ENCODE peak calls at places on chromosome 12, in four cellular contexts. A, T, P and E are unnamed samples.

GRCh38 chr12:32868885-32869284 is 27.7 kb downstream of the PKP2 start:
- DNase-seq in P (no peak), T (no peak), A (no peak), E (no peak)

GRCh38 chr12:70556179-70556869 is 80.9 kb downstream of the PTPRB start:
- DNase-seq in P (no peak), T (no peak), A (no peak), E (peak; percentile 38)

GRCh38 chr12:74454109-74454508 is 83.5 kb upstream of the ATXN7L3B start:
- DNase-seq in A (no peak), P (no peak), T (no peak), E (no peak)

GRCh38 chr12:107511292-107511691 is 174.3 kb upstream of the PWP1 start:
- DNase-seq in P (no peak), T (no peak), A (no peak), E (no peak)

GRCh38 chr12:44015333-44015941 is 179.6 kb downstream of the TMEM117 start:
- DNase-seq in T (peak; percentile 56), A (peak; percentile 11), P (peak; percentile 23), E (peak; percentile 34)

GRCh38 chr12:125140239-125140917 is 75.1 kb downstream of the AACS start:
- DNase-seq in P (no peak), T (no peak), A (peak; percentile 32), E (no peak)

GRCh38 chr12:60263146-60263545 is 667.3 kb downstream of the SLC16A7 start:
- DNase-seq in P (no peak), A (no peak), T (no peak), E (no peak)

GRCh38 chr12:57958061-57958657 is 16.8 kb downstream of the ATP23 start:
- DNase-seq in T (no peak), A (no peak), P (no peak), E (no peak)

GRCh38 chr12:78220811-78221210 is 390.1 kb downstream of the NAV3 start:
- DNase-seq in T (no peak), A (no peak), P (no peak), E (no peak)

GRCh38 chr12:42162198-42162597 is 17.5 kb upstream of the GXYLT1 start:
- DNase-seq in T (no peak), A (no peak), P (no peak), E (no peak)

GRCh38 chr12:85872497-85873091 is 1.5 kb upstream of the NTS start:
- DNase-seq in P (peak; percentile 24), A (peak; percentile 9), T (peak; percentile 66), E (peak; percentile 50)
- TF ChIP-seq MAX in P (no peak), A (no peak), T (no peak), E (no peak)

GRCh38 chr12:106296179-106296877 is 6.2 kb upstream of the TCP11L2 start:
- DNase-seq in P (no peak), T (no peak), A (peak; percentile 39), E (peak; percentile 64)
- TF ChIP-seq MAX in P (peak; percentile 67), T (no peak), A (peak; percentile 41), E (peak; percentile 73)

DNA sequence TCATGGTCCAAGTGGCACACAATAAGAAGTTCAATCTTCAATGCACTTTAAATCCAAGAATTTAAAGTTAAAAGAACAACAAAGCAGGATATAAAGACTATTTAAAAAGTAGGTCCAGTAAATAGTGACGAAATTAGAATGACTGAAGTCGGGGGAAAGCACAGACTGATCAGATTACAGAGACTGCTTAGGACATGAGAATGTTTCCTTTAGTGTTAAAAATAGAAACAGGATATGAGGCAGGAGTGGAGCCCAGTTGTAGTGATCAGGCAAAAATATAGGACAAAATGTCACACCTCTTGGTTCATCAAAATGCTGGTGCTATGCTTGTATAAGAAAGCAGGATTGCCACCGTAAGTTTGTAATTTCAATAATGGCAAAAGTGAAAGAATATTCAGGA is 52.2 kb upstream of the CD163 start:
- DNase-seq in T (peak; percentile 24), P (no peak), A (no peak), E (peak; percentile 48)
- TF ChIP-seq MAX in T (no peak), P (no peak), A (no peak), E (no peak)

DNA sequence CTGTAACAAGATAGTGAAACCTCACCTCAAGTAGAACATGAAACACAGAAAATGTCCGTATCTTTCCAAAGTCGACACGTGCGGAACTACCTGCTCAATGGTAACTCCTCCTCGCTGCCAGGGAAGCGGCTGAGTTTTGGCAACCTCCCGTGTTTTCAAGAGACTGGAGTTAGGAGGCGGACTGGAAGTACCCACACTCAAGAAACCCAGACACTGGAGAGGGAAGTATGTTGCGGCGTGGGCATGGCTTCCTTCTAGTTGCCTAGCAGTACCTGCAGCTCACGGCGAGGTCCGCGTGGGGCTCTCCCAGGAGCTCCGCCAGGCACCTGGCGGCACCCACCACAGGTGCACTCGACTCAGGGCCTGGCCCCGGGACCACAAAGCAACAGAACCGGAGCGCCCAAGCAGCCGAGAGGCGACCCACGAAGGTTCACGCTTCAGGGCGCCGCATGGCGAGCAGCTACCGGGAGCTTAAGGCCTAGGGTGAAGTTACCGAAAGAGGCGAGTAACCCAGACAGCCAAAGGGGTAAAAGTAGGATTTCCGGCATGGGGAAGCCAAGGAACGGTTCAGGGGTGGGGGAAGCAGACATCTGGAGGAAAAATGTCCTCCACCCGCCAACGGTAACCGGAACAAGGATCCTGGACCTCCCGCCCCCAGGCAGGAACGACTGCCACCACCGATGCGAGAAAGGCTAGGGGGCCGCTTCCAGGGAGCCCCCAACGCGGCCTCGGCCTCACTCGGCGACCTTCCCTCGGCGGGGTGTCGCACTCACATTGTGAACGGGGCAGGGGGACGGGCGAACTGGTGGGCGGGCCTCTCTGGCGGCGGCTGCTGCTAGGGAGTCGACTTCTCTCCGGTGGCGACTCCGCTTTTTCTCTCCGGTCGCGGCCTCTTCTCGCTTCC is 607 bp downstream of the PTGES3 start:
- DNase-seq in T (peak; percentile 51), A (peak; percentile 21), P (no peak), E (no peak)
- TF ChIP-seq MAX in T (no peak), A (peak; percentile 9), P (peak; percentile 46), E (no peak)

DNA sequence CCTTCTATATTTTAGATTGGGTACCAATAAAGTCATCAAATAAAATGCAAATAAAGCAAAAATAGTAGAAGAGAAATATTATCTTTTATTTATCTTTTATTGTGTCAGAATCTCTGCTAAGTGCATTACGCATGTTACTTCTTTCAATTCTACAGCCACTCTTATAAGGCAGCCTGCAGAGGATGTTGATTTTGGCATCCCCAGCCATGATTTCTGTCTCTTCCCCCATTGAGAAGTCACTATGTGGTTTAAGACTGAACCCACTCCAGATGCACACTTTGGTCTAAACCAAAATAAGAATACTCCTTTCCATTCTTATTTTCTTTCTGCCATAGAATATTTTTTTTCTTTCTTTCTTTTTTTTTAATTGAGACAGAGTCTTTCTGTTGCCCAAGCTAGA is 56.0 kb upstream of the ACSS3 start:
- DNase-seq in A (no peak), P (no peak), T (no peak), E (no peak)
- TF ChIP-seq MAX in A (no peak), P (no peak), T (no peak), E (no peak)

GRCh38 chr12:75720807-75721206 is 209.4 kb upstream of the KRR1 start:
- DNase-seq in P (peak; percentile 38), A (no peak), T (no peak), E (no peak)

GRCh38 chr12:75722714-75723200 is 211.3 kb upstream of the KRR1 start:
- DNase-seq in A (peak; percentile 43), T (peak; percentile 95), P (no peak), E (peak; percentile 77)

GRCh38 chr12:75724913-75725312 is 213.5 kb upstream of the KRR1 start:
- DNase-seq in T (peak; percentile 86), A (peak; percentile 28), P (peak; percentile 37), E (peak; percentile 83)

GRCh38 chr12:75721231-75721641 is 209.8 kb upstream of the KRR1 start:
- DNase-seq in T (peak; percentile 27), A (no peak), P (no peak), E (no peak)

GRCh38 chr12:75721790-75722189 is 210.4 kb upstream of the KRR1 start:
- DNase-seq in P (no peak), T (peak; percentile 32), A (no peak), E (no peak)
- TF ChIP-seq MAX in P (no peak), T (no peak), A (no peak), E (no peak)

DNA sequence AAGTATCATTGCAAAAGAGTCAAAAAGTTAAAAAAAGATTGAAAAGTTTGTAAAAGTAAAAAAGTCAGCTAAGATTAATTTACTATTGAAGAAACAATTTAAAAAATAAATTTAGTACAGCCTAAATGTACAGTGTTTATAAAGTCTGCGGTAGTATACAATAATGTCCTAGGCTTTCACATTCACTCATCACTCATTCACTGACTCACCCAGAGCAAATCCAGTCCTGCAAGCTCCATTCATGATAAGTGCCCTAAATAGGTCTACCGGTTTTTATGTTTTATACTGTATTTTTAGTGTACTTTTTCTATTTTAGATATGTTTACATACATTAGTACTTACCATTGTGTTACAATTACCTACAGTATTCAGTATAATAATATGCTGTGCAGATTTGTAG is 43.9 kb upstream of the ABCC9 start:
- DNase-seq in P (no peak), T (no peak), A (no peak), E (no peak)
- TF ChIP-seq MAX in P (no peak), T (no peak), A (no peak), E (no peak)